ENCODE peak calls at places on chromosome 21, in six cellular contexts. V is tibial artery; L is stimulated activated CD8-positive, alpha-beta memory T cell treated with anti-CD3 and anti-CD28 coated beads, Interleukin-2, amount 100 ng/mL, for 48 hours; E is lower lobe of right lung; N is upper lobe of right lung; U is Right ventricle myocardium superior. M is an unnamed sample.

GRCh38 chr21:41501919-41502318 is 6.0 kb downstream of the TMPRSS2 start:
- DNase-seq in V (no peak), L (no peak), E (no peak), N (no peak), U (no peak), M (no peak)

GRCh38 chr21:33968082-33968997 is 52.7 kb upstream of the ATP5PO start:
- DNase-seq in V (no peak), L (no peak), E (no peak), N (no peak), U (no peak), M (no peak)

GRCh38 chr21:46006547-46007497 is 25.3 kb downstream of the COL6A1 start:
- DNase-seq in V (no peak), L (no peak), E (peak; percentile 37), N (no peak), U (no peak), M (peak; percentile 25)

GRCh38 chr21:15539376-15539775 is 190.4 kb upstream of the USP25 start:
- DNase-seq in V (no peak), L (no peak), E (no peak), N (no peak), U (no peak), M (no peak)

GRCh38 chr21:44432841-44433790 is 22.2 kb upstream of the LRRC3 start:
- DNase-seq in V (peak; percentile 12), L (no peak), E (no peak), N (peak; percentile 58), U (peak; percentile 41), M (no peak)

GRCh38 chr21:45291613-45292398 is 4.1 kb upstream of the POFUT2 start:
- DNase-seq in V (peak; percentile 38), L (no peak), E (peak; percentile 50), N (peak; percentile 63), U (no peak), M (no peak)

GRCh38 chr21:26437326-26438009 is 135.6 kb downstream of the CYYR1 start:
- DNase-seq in V (no peak), L (no peak), E (no peak), N (no peak), U (no peak), M (no peak)

GRCh38 chr21:39660596-39660995 is 47.9 kb downstream of the B3GALT5 start:
- DNase-seq in V (no peak), L (no peak), E (no peak), N (peak; percentile 53), U (peak; percentile 66), M (peak; percentile 56)

GRCh38 chr21:36478207-36478701 is 1.7 kb downstream of the CLDN14 start:
- DNase-seq in V (no peak), L (no peak), E (no peak), N (no peak), U (no peak), M (no peak)

GRCh38 chr21:37233551-37234146 is 33.5 kb downstream of the VPS26C start:
- DNase-seq in V (no peak), L (no peak), E (no peak), N (no peak), U (no peak), M (no peak)

GRCh38 chr21:16145479-16145878 is 415.7 kb downstream of the USP25 start:
- DNase-seq in V (no peak), L (no peak), E (no peak), N (no peak), U (no peak), M (peak; percentile 21)

M was measured in left ventricle myocardium superior.